ENCODE peak calls at places on chromosome 7, in four cellular contexts. One of them, this sample, is unnamed.

GRCh38 chr7:2085804-2086203 is 146.9 kb downstream of the MAD1L1 start:
- DNase-seq in HCT116: no peak
- DNase-seq in fibroblast of lung: no peak
- DNase-seq in K562: no peak
- DNase-seq in this sample: no peak

GRCh38 chr7:105473163-105473562 is 48.9 kb downstream of the PUS7 start:
- DNase-seq in fibroblast of lung: peak; percentile 90
- DNase-seq in K562: no peak
- DNase-seq in HCT116: no peak
- DNase-seq in this sample: peak; percentile 62

GRCh38 chr7:130151591-130152269 is 53.5 kb downstream of the TMEM209 start:
- DNase-seq in K562: no peak
- DNase-seq in HCT116: no peak
- DNase-seq in fibroblast of lung: peak; percentile 36
- DNase-seq in this sample: peak; percentile 23

GRCh38 chr7:128349121-128349825 is 5.6 kb upstream of the RBM28 start:
- DNase-seq in K562: no peak
- DNase-seq in fibroblast of lung: no peak
- DNase-seq in HCT116: no peak
- DNase-seq in this sample: no peak

GRCh38 chr7:129367700-129368388 is 66.4 kb upstream of the STRIP2 start:
- DNase-seq in fibroblast of lung: peak; percentile 80
- DNase-seq in HCT116: peak; percentile 49
- DNase-seq in K562: peak; percentile 79
- DNase-seq in this sample: peak; percentile 42

GRCh38 chr7:74059681-74060588 is 23.7 kb upstream of the LIMK1 start:
- DNase-seq in K562: no peak
- DNase-seq in HCT116: peak; percentile 33
- DNase-seq in fibroblast of lung: no peak
- DNase-seq in this sample: peak; percentile 68

GRCh38 chr7:80153446-80153845 is 18.8 kb downstream of the GNAI1 start:
- DNase-seq in fibroblast of lung: no peak
- DNase-seq in K562: no peak
- DNase-seq in HCT116: no peak
- DNase-seq in this sample: no peak

GRCh38 chr7:20513341-20513740 is 102.1 kb upstream of the ABCB5 start:
- DNase-seq in fibroblast of lung: no peak
- DNase-seq in HCT116: no peak
- DNase-seq in K562: no peak
- DNase-seq in this sample: no peak

GRCh38 chr7:151366141-151366871 is 24.7 kb downstream of the NUB1 start:
- DNase-seq in K562: no peak
- DNase-seq in HCT116: no peak
- DNase-seq in fibroblast of lung: peak; percentile 32
- DNase-seq in this sample: no peak

GRCh38 chr7:143290293-143290692 is 2.1 kb downstream of the CASP2 start:
- DNase-seq in HCT116: no peak
- DNase-seq in K562: no peak
- DNase-seq in fibroblast of lung: no peak
- DNase-seq in this sample: no peak

GRCh38 chr7:55928006-55928767 is 23.5 kb upstream of the MRPS17 start:
- DNase-seq in fibroblast of lung: no peak
- DNase-seq in K562: no peak
- DNase-seq in HCT116: no peak
- DNase-seq in this sample: no peak

GRCh38 chr7:77217474-77218185 is 18.0 kb upstream of the FGL2 start:
- DNase-seq in K562: no peak
- DNase-seq in fibroblast of lung: no peak
- DNase-seq in HCT116: no peak
- DNase-seq in this sample: peak; percentile 20

GRCh38 chr7:84238611-84239010 is 44.0 kb upstream of the SEMA3A start:
- DNase-seq in K562: no peak
- DNase-seq in HCT116: no peak
- DNase-seq in fibroblast of lung: no peak
- DNase-seq in this sample: no peak

GRCh38 chr7:2505401-2505800 is 14.2 kb upstream of the LFNG start:
- DNase-seq in fibroblast of lung: no peak
- DNase-seq in K562: no peak
- DNase-seq in HCT116: no peak
- DNase-seq in this sample: no peak

GRCh38 chr7:36852931-36853330 is 128.6 kb upstream of the AOAH start:
- DNase-seq in fibroblast of lung: no peak
- DNase-seq in HCT116: no peak
- DNase-seq in K562: no peak
- DNase-seq in this sample: no peak

GRCh38 chr7:90595801-90596683 is at the start of gene CDK14:
- DNase-seq in HCT116: peak; percentile 23
- DNase-seq in K562: peak; percentile 84
- DNase-seq in fibroblast of lung: peak; percentile 67
- DNase-seq in this sample: peak; percentile 59

GRCh38 chr7:149569726-149570422 is 72.3 kb upstream of the ZNF746 start:
- DNase-seq in K562: no peak
- DNase-seq in fibroblast of lung: no peak
- DNase-seq in HCT116: no peak
- DNase-seq in this sample: no peak

GRCh38 chr7:37016073-37016878 is 292.0 kb upstream of the AOAH start:
- DNase-seq in HCT116: no peak
- DNase-seq in K562: no peak
- DNase-seq in fibroblast of lung: no peak
- DNase-seq in this sample: no peak

GRCh38 chr7:37365405-37365804 is 83.3 kb downstream of the ELMO1 start:
- DNase-seq in fibroblast of lung: no peak
- DNase-seq in HCT116: no peak
- DNase-seq in K562: no peak
- DNase-seq in this sample: no peak

GRCh38 chr7:130444230-130444629 is 3.4 kb upstream of the CEP41 start:
- DNase-seq in K562: no peak
- DNase-seq in fibroblast of lung: peak; percentile 60
- DNase-seq in HCT116: no peak
- DNase-seq in this sample: no peak

GRCh38 chr7:28410628-28411578 is 1.4 kb upstream of the CREB5 start:
- DNase-seq in HCT116: no peak
- DNase-seq in K562: peak; percentile 29
- DNase-seq in fibroblast of lung: peak; percentile 87
- DNase-seq in this sample: peak; percentile 33
- TF ChIP-seq EZH2 in HCT116: no peak
- TF ChIP-seq EZH2 in K562: no peak
- TF ChIP-seq EZH2 in fibroblast of lung: no peak
- TF ChIP-seq EZH2 in this sample: no peak

GRCh38 chr7:794207-794606 is 38.1 kb upstream of the SUN1 start:
- DNase-seq in HCT116: no peak
- DNase-seq in K562: no peak
- DNase-seq in fibroblast of lung: no peak
- DNase-seq in this sample: no peak
- H3K27ac ChIP-seq in HCT116: no peak overlapping the region
- H3K27ac ChIP-seq in K562: no peak overlapping the region
- H3K27ac ChIP-seq in fibroblast of lung: no peak overlapping the region
- H3K27ac ChIP-seq in this sample: no peak overlapping the region

GRCh38 chr7:23472046-23472445 is 1.8 kb upstream of the IGF2BP3 start:
- DNase-seq in K562: no peak
- DNase-seq in HCT116: no peak
- DNase-seq in fibroblast of lung: no peak
- DNase-seq in this sample: no peak
- TF ChIP-seq EZH2 in K562: no peak
- TF ChIP-seq EZH2 in HCT116: no peak
- TF ChIP-seq EZH2 in fibroblast of lung: peak; percentile 34
- TF ChIP-seq EZH2 in this sample: no peak

DNA sequence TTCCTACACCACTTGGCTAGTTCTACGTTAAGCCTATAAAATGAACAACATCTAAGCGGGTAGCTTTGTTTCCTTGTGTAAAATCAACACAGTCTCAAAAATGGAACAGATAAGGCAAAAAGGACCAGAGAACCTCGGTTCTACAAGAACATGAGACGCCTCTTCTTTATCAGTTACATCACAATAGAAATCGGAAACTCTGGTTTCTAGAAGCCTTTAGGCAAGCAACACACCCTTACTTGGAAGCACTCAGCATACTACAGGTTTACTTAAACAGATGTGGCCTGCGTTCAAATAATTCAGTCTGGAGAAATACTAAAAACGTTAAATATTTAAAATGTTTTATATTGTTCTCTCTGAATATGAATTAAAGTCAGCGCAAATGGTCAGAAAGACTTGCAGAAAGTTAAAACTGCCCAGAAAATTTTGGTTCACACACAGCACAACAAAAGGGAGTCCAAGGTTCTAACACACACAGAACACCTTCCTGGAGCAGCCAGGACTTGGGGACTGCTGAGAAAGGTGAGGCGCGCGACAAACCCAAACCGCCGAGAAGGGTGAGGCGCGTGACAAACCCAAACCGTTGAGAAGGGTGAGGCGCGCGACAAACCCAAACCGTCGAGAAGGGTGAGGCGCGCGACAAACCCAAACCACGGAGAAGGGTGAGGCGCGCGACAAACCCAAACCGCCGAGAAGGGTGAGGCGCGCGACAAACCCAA is 25.9 kb downstream of the ESYT2 start:
- DNase-seq in HCT116: no peak
- DNase-seq in K562: no peak
- DNase-seq in fibroblast of lung: no peak
- DNase-seq in this sample: no peak
- H3K27ac ChIP-seq in HCT116: peak overlapping the region; percentile 65
- H3K27ac ChIP-seq in K562: no peak overlapping the region
- H3K27ac ChIP-seq in fibroblast of lung: peak overlapping the region; percentile 61
- H3K27ac ChIP-seq in this sample: peak overlapping the region; percentile 60

DNA sequence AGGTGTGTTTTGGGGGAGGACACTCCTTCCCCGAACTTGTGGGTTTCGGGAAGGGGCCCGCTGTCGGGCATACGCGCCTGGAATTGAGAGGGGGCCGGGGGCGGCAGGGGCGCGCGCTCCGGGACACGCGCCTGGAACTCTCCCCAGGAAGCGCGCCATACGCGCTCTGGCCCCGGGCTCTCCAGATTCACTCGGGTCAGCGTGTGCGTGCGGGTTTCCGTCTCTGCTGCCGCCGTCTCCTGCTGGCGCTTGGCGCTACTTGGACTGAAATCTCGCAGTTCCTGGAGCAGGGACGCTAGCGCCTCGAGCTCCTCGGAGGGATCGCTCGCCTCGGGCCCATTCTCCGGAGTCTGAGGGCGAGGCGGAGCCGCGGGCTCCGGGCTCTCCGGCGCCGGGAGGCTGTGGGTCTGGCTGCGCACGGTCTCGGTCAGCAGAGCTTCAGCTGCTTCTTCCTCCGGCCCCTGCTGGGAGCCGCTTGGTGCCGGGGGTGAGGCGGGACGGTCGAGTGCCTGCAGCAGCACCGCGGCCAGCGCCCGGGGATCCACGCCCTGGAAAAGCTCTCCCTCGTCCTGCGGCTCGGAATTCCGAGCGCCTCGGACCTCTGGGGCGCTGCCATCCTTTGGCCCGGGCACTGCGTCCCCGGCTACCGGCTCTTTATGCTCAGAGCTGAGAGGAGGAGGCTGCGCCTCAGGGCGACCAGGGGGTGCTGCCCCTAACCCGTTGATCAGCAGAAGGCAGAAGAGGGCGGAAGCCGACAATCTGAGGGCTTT is 1.1 kb downstream of the VGF start:
- DNase-seq in HCT116: no peak
- DNase-seq in K562: peak; percentile 43
- DNase-seq in fibroblast of lung: peak; percentile 61
- DNase-seq in this sample: peak; percentile 57
- TF ChIP-seq EZH2 in HCT116: no peak
- TF ChIP-seq EZH2 in K562: no peak
- TF ChIP-seq EZH2 in fibroblast of lung: peak; percentile 85
- TF ChIP-seq EZH2 in this sample: no peak

GRCh38 chr7:29623976-29624375 is 60.3 kb downstream of the PRR15 start:
- DNase-seq in HCT116: no peak
- DNase-seq in fibroblast of lung: no peak
- DNase-seq in K562: no peak
- DNase-seq in this sample: peak; percentile 74

GRCh38 chr7:29619848-29620247 is 56.2 kb downstream of the PRR15 start:
- DNase-seq in fibroblast of lung: no peak
- DNase-seq in K562: no peak
- DNase-seq in HCT116: no peak
- DNase-seq in this sample: no peak

GRCh38 chr7:29620531-29620930 is 56.9 kb downstream of the PRR15 start:
- DNase-seq in HCT116: no peak
- DNase-seq in fibroblast of lung: no peak
- DNase-seq in K562: no peak
- DNase-seq in this sample: no peak

GRCh38 chr7:29619111-29619510 is 55.5 kb downstream of the PRR15 start:
- DNase-seq in HCT116: no peak
- DNase-seq in fibroblast of lung: no peak
- DNase-seq in K562: no peak
- DNase-seq in this sample: no peak

GRCh38 chr7:29622335-29623265 is 59.0 kb downstream of the PRR15 start:
- DNase-seq in HCT116: peak; percentile 83
- DNase-seq in K562: no peak
- DNase-seq in fibroblast of lung: peak; percentile 85
- DNase-seq in this sample: peak; percentile 94
- H3K27ac ChIP-seq in HCT116: no peak overlapping the region
- H3K27ac ChIP-seq in K562: no peak overlapping the region
- H3K27ac ChIP-seq in fibroblast of lung: no peak overlapping the region
- H3K27ac ChIP-seq in this sample: peak overlapping the region; percentile 42

GRCh38 chr7:114084381-114085312 is 165.8 kb upstream of the PPP1R3A start:
- DNase-seq in K562: no peak
- DNase-seq in HCT116: no peak
- DNase-seq in fibroblast of lung: peak; percentile 53
- DNase-seq in this sample: no peak
- TF ChIP-seq EZH2 in K562: no peak
- TF ChIP-seq EZH2 in HCT116: no peak
- TF ChIP-seq EZH2 in fibroblast of lung: no peak
- TF ChIP-seq EZH2 in this sample: peak; percentile 90

GRCh38 chr7:6433814-6434630 is 13.7 kb downstream of the DAGLB start:
- DNase-seq in fibroblast of lung: no peak
- DNase-seq in K562: no peak
- DNase-seq in HCT116: no peak
- DNase-seq in this sample: no peak
- H3K27ac ChIP-seq in fibroblast of lung: no peak overlapping the region
- H3K27ac ChIP-seq in K562: no peak overlapping the region
- H3K27ac ChIP-seq in HCT116: no peak overlapping the region
- H3K27ac ChIP-seq in this sample: no peak overlapping the region

DNA sequence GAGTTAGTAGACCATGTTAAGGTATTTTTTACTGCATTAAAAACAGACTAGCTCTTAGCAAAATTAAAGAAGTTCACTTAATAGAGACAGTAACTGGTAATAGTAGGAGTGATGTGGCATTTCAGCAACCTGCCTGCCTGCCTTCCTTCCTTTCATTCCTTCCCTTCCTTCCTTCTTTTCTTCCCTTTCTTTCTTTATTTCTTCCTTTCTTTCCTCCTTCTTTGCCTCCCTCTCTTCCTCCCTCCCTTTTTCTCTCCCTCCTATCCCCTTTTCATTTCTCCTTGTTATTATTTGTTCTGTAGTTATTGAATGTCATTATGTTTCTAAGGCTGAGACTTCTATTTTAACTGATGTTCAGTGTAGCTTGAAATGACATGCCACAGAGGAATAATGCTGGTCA is 146.5 kb upstream of the WNT16 start:
- DNase-seq in HCT116: no peak
- DNase-seq in fibroblast of lung: no peak
- DNase-seq in K562: no peak
- DNase-seq in this sample: no peak
- TF ChIP-seq EZH2 in HCT116: no peak
- TF ChIP-seq EZH2 in fibroblast of lung: no peak
- TF ChIP-seq EZH2 in K562: no peak
- TF ChIP-seq EZH2 in this sample: no peak

DNA sequence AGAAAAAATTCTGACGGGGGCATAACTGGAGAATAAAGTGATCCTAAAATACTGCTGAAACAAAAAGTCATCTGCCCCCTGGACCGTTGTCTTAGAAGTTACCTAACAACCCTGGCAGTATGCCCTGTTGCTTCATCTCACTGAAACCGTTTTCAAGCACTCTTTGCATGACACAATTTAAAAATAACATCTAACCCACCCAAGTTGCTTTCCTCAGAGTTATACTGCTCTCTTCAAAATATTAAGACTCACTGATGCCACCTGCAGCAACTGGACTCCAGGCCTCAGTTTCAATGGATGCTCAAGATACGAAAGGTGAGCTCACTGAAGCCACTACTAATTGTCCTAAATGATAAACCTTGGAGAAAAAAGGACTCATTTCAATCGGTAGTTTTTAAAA is 57.4 kb downstream of the CDK6 start:
- DNase-seq in HCT116: no peak
- DNase-seq in fibroblast of lung: peak; percentile 87
- DNase-seq in K562: no peak
- DNase-seq in this sample: peak; percentile 32
- H3K27ac ChIP-seq in HCT116: no peak overlapping the region
- H3K27ac ChIP-seq in fibroblast of lung: no peak overlapping the region
- H3K27ac ChIP-seq in K562: no peak overlapping the region
- H3K27ac ChIP-seq in this sample: peak overlapping the region; percentile 1